ENCODE peak calls at places on chromosomes 1 and 21, in eight cellular contexts. T, P, D, A, U, L, K and J are unnamed samples. For H3K4me1, the result is how much of the 10 kb centered on the place peaks cover.

GRCh38 chr1:96973605-96974004 is 252.0 kb downstream of the PTBP2 start:
- DNase-seq in T (peak), P (peak), D (peak), A (no peak), U (no peak), L (peak), K (no peak), J (no peak)

GRCh38 chr1:159991513-159991912 is 37.5 kb upstream of the SLAMF9 start:
- DNase-seq in T (no peak), P (no peak), D (no peak), A (no peak), U (no peak), L (peak), K (no peak), J (no peak)

GRCh38 chr1:170536924-170537551 is 5.1 kb downstream of the GORAB start:
- DNase-seq in T (no peak), P (no peak), D (no peak), A (no peak), U (no peak), L (no peak), K (no peak), J (no peak)

GRCh38 chr21:45178971-45179370 is 104.6 kb downstream of the ADARB1 start:
- DNase-seq in T (no peak), P (no peak), D (peak), A (no peak), U (no peak), L (no peak), K (no peak), J (no peak)

GRCh38 chr1:24325587-24326449 is 6.7 kb downstream of the GRHL3 start:
- DNase-seq in T (no peak), P (no peak), D (no peak), A (no peak), U (no peak), L (no peak), K (no peak), J (no peak)

GRCh38 chr1:148334339-148335130 is 148.6 kb downstream of the PPIAL4G start:
- DNase-seq in T (peak), P (peak), D (peak), A (peak), U (peak), L (peak), K (peak), J (peak)

GRCh38 chr1:65344171-65344570 is 34.8 kb downstream of the DNAJC6 start:
- DNase-seq in T (no peak), P (no peak), D (no peak), A (no peak), U (no peak), L (no peak), K (no peak), J (no peak)

GRCh38 chr1:154431586-154432373 is 26.6 kb downstream of the IL6R start:
- DNase-seq in T (no peak), P (peak), D (peak), A (no peak), U (no peak), L (no peak), K (no peak), J (peak)

GRCh38 chr1:97356309-97356708 is 564.5 kb downstream of the DPYD start:
- DNase-seq in T (no peak), P (no peak), D (no peak), A (no peak), U (no peak), L (no peak), K (no peak), J (no peak)

GRCh38 chr1:57350619-57351018 is 73.2 kb downstream of the DAB1 start:
- DNase-seq in T (no peak), P (no peak), D (no peak), A (no peak), U (no peak), L (no peak), K (no peak), J (no peak)

GRCh38 chr21:33286600-33287456 is 20.7 kb downstream of the IL10RB start:
- DNase-seq in T (peak), P (peak), D (no peak), A (peak), U (no peak), L (peak), K (no peak), J (no peak)

GRCh38 chr1:215568287-215568692 is 1.2 kb downstream of the KCTD3 start:
- DNase-seq in T (no peak), P (no peak), D (peak), A (no peak), U (no peak), L (peak), K (no peak), J (no peak)

GRCh38 chr1:58786184-58786926 is 2.5 kb upstream of the JUN start:
- DNase-seq in T (no peak), P (no peak), D (no peak), A (no peak), U (no peak), L (no peak), K (no peak), J (no peak)

GRCh38 chr1:47554901-47555300 is 117.1 kb downstream of the FOXD2 start:
- DNase-seq in T (no peak), P (no peak), D (peak), A (no peak), U (no peak), L (no peak), K (no peak), J (no peak)

GRCh38 chr1:182392045-182393028 is 747 bp upstream of the GLUL start:
- DNase-seq in T (peak), P (peak), D (peak), A (peak), U (no peak), L (peak), K (peak), J (peak)

GRCh38 chr1:59730302-59730701 is 84.4 kb upstream of the HOOK1 start:
- DNase-seq in T (no peak), P (no peak), D (no peak), A (no peak), U (no peak), L (no peak), K (no peak), J (no peak)

GRCh38 chr1:6251233-6251632 is 7.3 kb downstream of the HES3 start:
- DNase-seq in T (no peak), P (no peak), D (peak), A (no peak), U (no peak), L (no peak), K (no peak), J (no peak)

GRCh38 chr1:67939176-67939751 is 106.0 kb upstream of the GNG12 start:
- DNase-seq in T (no peak), P (no peak), D (no peak), A (no peak), U (no peak), L (no peak), K (no peak), J (no peak)

GRCh38 chr1:41497056-41497440 is 12.6 kb upstream of the EDN2 start:
- DNase-seq in T (peak), P (peak), D (no peak), A (no peak), U (no peak), L (peak), K (no peak), J (peak)
- H3K4me1 ChIP-seq in T (half or more), P (under half), D (under half), A (half or more), U (under half), L (half or more), K (half or more), J (half or more)

GRCh38 chr1:226739696-226740065 is 599 bp upstream of the ITPKB start:
- DNase-seq in T (no peak), P (no peak), D (no peak), A (no peak), U (no peak), L (no peak), K (no peak), J (no peak)

GRCh38 chr1:226738995-226739695 is at the start of gene ITPKB:
- DNase-seq in T (peak), P (peak), D (peak), A (peak), U (peak), L (peak), K (peak), J (peak)

GRCh38 chr1:226736908-226737818 is 1.9 kb downstream of the ITPKB start:
- DNase-seq in T (peak), P (peak), D (peak), A (peak), U (peak), L (peak), K (peak), J (peak)

GRCh38 chr1:226737819-226738420 is 1.2 kb downstream of the ITPKB start:
- DNase-seq in T (peak), P (peak), D (peak), A (peak), U (no peak), L (peak), K (peak), J (peak)

DNA sequence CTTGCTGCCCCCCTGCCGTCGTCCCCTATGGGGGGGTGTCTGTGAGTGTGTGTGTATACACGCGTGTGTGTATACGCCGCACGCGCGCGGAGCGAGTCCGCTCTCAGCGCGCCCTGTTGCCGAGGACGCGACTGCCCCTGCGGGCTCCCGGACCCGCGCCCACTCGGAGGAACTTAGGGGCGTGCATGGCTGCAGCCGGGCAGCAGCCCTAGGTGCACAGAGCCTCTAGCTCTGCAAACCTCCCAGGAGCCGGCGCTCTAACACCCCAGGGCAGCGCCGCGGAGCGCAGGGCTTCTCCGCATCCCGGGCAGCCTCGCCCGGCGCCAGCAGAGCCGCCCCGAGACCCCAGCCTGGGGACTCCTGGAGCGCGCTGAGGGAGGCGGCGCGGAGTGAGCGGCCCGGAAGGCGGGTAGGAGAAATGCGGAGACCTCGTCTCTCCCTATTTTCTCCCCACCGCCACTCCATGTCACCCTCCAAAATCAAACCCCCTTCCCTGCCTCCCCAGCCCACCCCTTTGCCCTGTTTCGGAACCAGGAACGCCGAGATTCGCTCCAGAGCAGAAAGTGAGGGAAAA is 574 bp downstream of the ITPKB start:
- DNase-seq in T (peak), P (no peak), D (peak), A (peak), U (no peak), L (peak), K (peak), J (no peak)
- H3K4me1 ChIP-seq in T (half or more), P (under half), D (under half), A (under half), U (under half), L (under half), K (under half), J (under half)

DNA sequence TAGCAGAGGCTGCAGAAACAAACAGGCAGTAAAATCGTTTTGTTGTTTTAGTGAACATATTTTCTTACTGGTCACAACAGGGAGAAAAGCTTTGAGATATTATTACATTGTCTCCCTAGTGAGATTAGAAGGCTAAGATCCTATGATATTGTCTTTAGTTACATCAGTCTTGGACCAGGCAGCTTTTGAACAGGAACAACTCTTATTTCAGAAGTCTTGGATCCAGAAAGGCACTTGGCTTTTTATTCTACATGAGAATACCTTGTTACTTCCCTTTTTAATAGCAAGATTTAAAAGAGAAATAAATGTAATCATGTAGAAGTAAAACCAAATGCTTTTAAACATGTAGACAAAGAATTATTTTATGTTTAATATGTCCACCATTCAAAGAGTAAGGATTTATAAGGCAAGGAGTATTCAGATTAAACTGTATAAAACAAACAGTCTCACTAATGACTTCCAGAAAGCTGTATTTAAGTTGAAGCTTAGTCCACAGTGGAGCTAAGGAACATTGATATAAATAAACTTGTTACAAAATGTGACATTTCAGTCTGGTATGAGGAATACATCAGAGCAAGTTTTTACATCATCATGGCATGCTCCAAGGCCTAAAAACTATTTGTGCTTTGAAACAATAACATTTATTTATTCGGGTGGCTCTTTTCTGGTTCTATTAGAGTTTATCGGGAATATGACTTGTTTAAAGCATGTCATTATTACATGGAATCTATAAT is 72.2 kb downstream of the PHTF1 start:
- DNase-seq in T (no peak), P (no peak), D (no peak), A (no peak), U (no peak), L (no peak), K (no peak), J (no peak)
- H3K4me1 ChIP-seq in T (under half), P (under half), D (under half), A (under half), U (under half), L (under half), K (under half), J (under half)

DNA sequence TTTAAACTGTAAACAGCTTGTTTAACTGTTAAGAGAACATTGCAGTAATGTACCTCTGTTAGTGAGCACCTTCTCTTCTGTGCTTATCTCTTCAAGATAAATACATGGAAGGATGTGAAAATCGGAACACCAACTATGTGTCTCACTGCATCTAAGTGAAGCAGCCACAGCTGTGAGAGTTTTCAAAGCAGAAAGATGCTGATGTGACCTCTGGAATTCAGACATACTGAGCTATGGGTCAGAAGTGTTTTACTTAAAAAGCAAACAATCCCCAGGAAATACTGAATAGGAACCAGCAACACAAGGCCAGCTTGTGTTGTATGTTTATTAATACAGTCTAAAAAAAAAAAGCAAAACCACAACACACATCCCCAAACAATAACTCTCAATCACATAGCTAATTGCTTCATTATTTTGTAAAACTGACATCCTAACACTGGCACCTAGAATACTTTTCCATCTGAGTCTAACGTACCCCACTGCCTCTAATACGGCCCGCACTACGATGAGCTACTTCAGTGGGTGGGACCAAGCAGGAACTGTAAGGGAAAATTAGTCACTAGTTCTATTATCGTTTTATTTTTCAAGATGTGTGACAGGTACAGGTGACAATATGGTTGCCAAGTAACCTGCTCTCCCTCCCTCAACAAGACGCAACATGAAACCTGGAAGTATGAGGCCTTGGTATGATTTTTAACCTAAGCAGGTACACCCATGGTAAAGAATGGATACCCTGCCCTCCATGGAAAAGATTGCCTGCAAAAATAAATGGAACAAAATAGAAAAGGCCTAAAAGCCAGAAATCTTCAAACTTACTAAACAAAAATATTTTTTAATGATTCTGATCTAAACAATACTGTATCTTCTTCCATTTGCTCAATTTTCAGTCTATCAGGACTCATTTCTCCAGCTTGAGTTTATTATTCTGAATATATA is 13.9 kb downstream of the ERRFI1 start:
- DNase-seq in T (no peak), P (no peak), D (no peak), A (no peak), U (no peak), L (no peak), K (no peak), J (no peak)
- H3K4me1 ChIP-seq in T (under half), P (under half), D (under half), A (under half), U (under half), L (under half), K (under half), J (under half)

DNA sequence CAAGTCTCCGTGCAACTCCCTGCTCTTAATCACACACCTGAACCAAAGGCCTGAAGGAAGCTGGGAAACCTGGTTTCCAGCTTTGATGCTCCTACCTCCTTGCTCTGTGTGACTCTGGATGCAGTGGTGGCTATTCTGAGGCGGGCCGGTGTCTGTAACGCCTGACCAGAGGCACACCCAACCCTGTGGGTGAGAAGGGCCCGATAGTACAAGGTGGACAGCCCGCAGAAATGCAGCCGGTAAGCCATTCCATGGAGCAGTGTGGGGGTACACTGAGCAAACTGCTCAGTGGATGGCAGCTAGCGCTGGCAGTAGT is 36.1 kb downstream of the AHDC1 start:
- DNase-seq in T (peak), P (no peak), D (no peak), A (no peak), U (no peak), L (no peak), K (no peak), J (no peak)
- H3K4me1 ChIP-seq in T (half or more), P (under half), D (under half), A (half or more), U (under half), L (half or more), K (half or more), J (half or more)

DNA sequence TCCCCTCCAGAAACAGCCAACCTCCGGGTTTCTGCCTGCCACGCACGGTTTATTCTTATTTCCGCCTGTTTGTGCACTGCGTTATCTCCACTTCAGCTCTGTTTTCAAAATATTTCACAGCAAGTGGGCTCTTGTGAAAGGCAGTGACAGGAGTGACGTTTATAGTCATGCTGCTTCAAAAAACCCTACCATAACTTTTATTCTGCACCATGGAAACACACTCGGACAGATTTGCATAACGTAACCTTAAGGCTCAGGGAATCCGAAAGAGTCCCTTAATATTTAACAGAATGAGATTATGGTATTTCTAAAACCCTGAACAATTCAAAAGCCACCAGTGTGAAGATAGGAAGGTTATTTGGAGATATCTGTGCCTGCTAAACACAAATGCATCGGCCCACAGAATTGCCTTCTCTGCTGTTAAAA is 782 bp upstream of the SDE2 start:
- DNase-seq in T (no peak), P (no peak), D (peak), A (no peak), U (no peak), L (no peak), K (no peak), J (no peak)
- H3K4me1 ChIP-seq in T (half or more), P (under half), D (under half), A (under half), U (under half), L (half or more), K (under half), J (half or more)

GRCh38 chr1:195580988-195581387 is 1027.3 kb downstream of the KCNT2 start:
- DNase-seq in T (no peak), P (no peak), D (no peak), A (no peak), U (no peak), L (no peak), K (no peak), J (no peak)
- H3K4me1 ChIP-seq in T (under half), P (under half), D (under half), A (under half), U (under half), L (under half), K (under half), J (under half)

GRCh38 chr1:66929999-66930822 is 5.4 kb downstream of the MIER1 start:
- DNase-seq in T (peak), P (peak), D (peak), A (peak), U (peak), L (peak), K (peak), J (peak)

GRCh38 chr1:66932291-66932690 is 7.5 kb downstream of the MIER1 start:
- DNase-seq in T (no peak), P (no peak), D (peak), A (no peak), U (no peak), L (no peak), K (no peak), J (no peak)

GRCh38 chr1:66930823-66931174 is 6.0 kb downstream of the MIER1 start:
- DNase-seq in T (no peak), P (no peak), D (no peak), A (no peak), U (no peak), L (no peak), K (no peak), J (no peak)

GRCh38 chr1:66929691-66929998 is 4.9 kb downstream of the MIER1 start:
- DNase-seq in T (no peak), P (no peak), D (no peak), A (no peak), U (no peak), L (no peak), K (no peak), J (no peak)

GRCh38 chr1:66931548-66932124 is 6.8 kb downstream of the MIER1 start:
- DNase-seq in T (no peak), P (no peak), D (peak), A (no peak), U (no peak), L (no peak), K (no peak), J (no peak)
- H3K4me1 ChIP-seq in T (half or more), P (under half), D (under half), A (under half), U (under half), L (under half), K (under half), J (under half)